ENCODE peak calls at places on chromosome 5, in seven cellular contexts. R is activated CD4-positive, alpha-beta T cell treated with anti-CD3 and anti-CD28 coated beads, Interleukin-2, amount 50 U/mL, for 48 hours; V is transverse colon; L is activated CD8-positive, alpha-beta memory T cell treated with anti-CD3 and anti-CD28 coated beads, Interleukin-2, amount 50 U/mL, for 48 hours; Q is fibroblast of mammary gland; F is cardiac fibroblast; W is hypothalamus. B is an unnamed sample.
A peak's percentile ranks its signal among the peaks of the same experiment; 100 is the strongest.

GRCh38 chr5:172283020-172283861 is at the start of gene UBTD2:
- DNase-seq in L (peak; percentile 85), Q (peak; percentile 59), V (peak; percentile 88), R (peak; percentile 83), W (peak; percentile 29), F (peak; percentile 85), B (peak; percentile 94)

GRCh38 chr5:175856408-175856807 is 15.0 kb upstream of the CPLX2 start:
- DNase-seq in F (no peak), L (no peak), Q (no peak), V (no peak), W (no peak), R (no peak), B (no peak)

GRCh38 chr5:138439537-138440225 is 824 bp downstream of the REEP2 start:
- DNase-seq in W (no peak), V (no peak), R (no peak), Q (no peak), L (no peak), F (no peak), B (peak; percentile 74)

GRCh38 chr5:35990941-35991592 is at the start of gene UGT3A1:
- DNase-seq in W (no peak), Q (no peak), V (no peak), F (no peak), L (no peak), R (no peak), B (peak; percentile 95)

GRCh38 chr5:58383459-58383858 is 76.4 kb downstream of the PLK2 start:
- DNase-seq in V (no peak), R (no peak), L (no peak), F (no peak), W (no peak), Q (no peak), B (no peak)

GRCh38 chr5:4413996-4414395 is 726.1 kb upstream of the ADAMTS16 start:
- DNase-seq in Q (no peak), W (no peak), V (no peak), F (no peak), L (no peak), R (no peak), B (no peak)

GRCh38 chr5:81825237-81825636 is 74.3 kb upstream of the SSBP2 start:
- DNase-seq in V (peak; percentile 20), R (no peak), W (no peak), F (peak; percentile 87), Q (peak; percentile 93), L (no peak), B (no peak)

GRCh38 chr5:143448518-143448917 is 45.0 kb upstream of the NR3C1 start:
- DNase-seq in L (no peak), F (no peak), Q (no peak), R (no peak), V (no peak), W (no peak), B (no peak)

GRCh38 chr5:96582343-96582742 is 79.8 kb upstream of the CAST start:
- DNase-seq in R (no peak), F (no peak), L (no peak), Q (peak; percentile 76), W (no peak), V (peak; percentile 33), B (peak; percentile 90)

GRCh38 chr5:35851282-35851681 is 5.4 kb upstream of the IL7R start:
- DNase-seq in F (peak; percentile 30), V (no peak), L (no peak), Q (peak; percentile 53), W (no peak), R (no peak), B (no peak)

GRCh38 chr5:132181011-132181629 is 46.5 kb downstream of the P4HA2 start:
- DNase-seq in V (no peak), R (no peak), Q (no peak), L (no peak), F (no peak), W (no peak), B (no peak)

GRCh38 chr5:141926434-141926833 is 2.8 kb downstream of the DELE1 start:
- DNase-seq in L (no peak), F (no peak), Q (no peak), V (no peak), W (no peak), R (no peak), B (no peak)

GRCh38 chr5:1432296-1432695 is 12.9 kb downstream of the SLC6A3 start:
- DNase-seq in R (no peak), L (no peak), F (no peak), V (no peak), W (no peak), Q (no peak), B (no peak)

GRCh38 chr5:141882594-141883183 is 4.5 kb upstream of the PCDH1 start:
- DNase-seq in W (peak; percentile 29), V (peak; percentile 35), R (no peak), L (no peak), Q (no peak), F (no peak), B (peak; percentile 64)

GRCh38 chr5:131649160-131649559 is 14.1 kb upstream of the RAPGEF6 start:
- DNase-seq in W (no peak), L (no peak), F (no peak), V (no peak), R (no peak), Q (peak; percentile 47), B (no peak)

GRCh38 chr5:61020415-61020814 is 75.4 kb downstream of the NDUFAF2 start:
- DNase-seq in W (no peak), R (no peak), F (peak; percentile 79), V (no peak), Q (peak; percentile 77), L (no peak), B (no peak)

GRCh38 chr5:17118631-17119030 is 98.8 kb upstream of the BASP1 start:
- DNase-seq in R (peak; percentile 3), W (no peak), V (peak; percentile 50), F (peak; percentile 89), L (no peak), Q (peak; percentile 96), B (peak; percentile 57)

GRCh38 chr5:114789773-114790402 is 379.8 kb downstream of the TRIM36 start:
- DNase-seq in F (peak; percentile 11), V (no peak), Q (peak; percentile 32), W (no peak), L (no peak), R (no peak), B (peak; percentile 73)

GRCh38 chr5:59491944-59492343 is 401.6 kb downstream of the PDE4D start:
- DNase-seq in R (no peak), Q (no peak), L (no peak), W (no peak), F (no peak), V (no peak), B (no peak)